ENCODE peak calls at places on chromosomes 16 and 17, in nine cellular contexts. One of them, this sample, is unnamed.

GRCh38 chr17:62859146-62859545 is 51.0 kb upstream of the MARCHF10 start:
- DNase-seq in HS-5: no peak
- DNase-seq in posterior cingulate gyrus: no peak
- DNase-seq in T-helper 17 cell: no peak
- DNase-seq in choroid plexus epithelial cell: peak
- DNase-seq in transverse colon: no peak
- DNase-seq in GF-D8: no peak
- DNase-seq in frontal cortex: no peak
- DNase-seq in left lung: no peak
- DNase-seq in this sample: no peak

GRCh38 chr16:21599994-21600773 is 807 bp downstream of the METTL9 start:
- DNase-seq in HS-5: no peak
- DNase-seq in posterior cingulate gyrus: no peak
- DNase-seq in T-helper 17 cell: no peak
- DNase-seq in choroid plexus epithelial cell: peak
- DNase-seq in transverse colon: no peak
- DNase-seq in GF-D8: peak
- DNase-seq in frontal cortex: no peak
- DNase-seq in left lung: no peak
- DNase-seq in this sample: peak

GRCh38 chr17:78252111-78252634 is 20.7 kb downstream of the TMEM235 start:
- DNase-seq in HS-5: no peak
- DNase-seq in posterior cingulate gyrus: no peak
- DNase-seq in T-helper 17 cell: peak
- DNase-seq in choroid plexus epithelial cell: no peak
- DNase-seq in transverse colon: peak
- DNase-seq in GF-D8: no peak
- DNase-seq in frontal cortex: no peak
- DNase-seq in left lung: no peak
- DNase-seq in this sample: no peak

GRCh38 chr17:43360376-43360738 is 38.4 kb upstream of the ARL4D start:
- DNase-seq in HS-5: no peak
- DNase-seq in posterior cingulate gyrus: no peak
- DNase-seq in T-helper 17 cell: peak
- DNase-seq in choroid plexus epithelial cell: peak
- DNase-seq in transverse colon: peak
- DNase-seq in GF-D8: peak
- DNase-seq in frontal cortex: peak
- DNase-seq in left lung: no peak
- DNase-seq in this sample: peak

GRCh38 chr17:69401251-69401650 is 13.2 kb upstream of the MAP2K6 start:
- DNase-seq in HS-5: no peak
- DNase-seq in posterior cingulate gyrus: no peak
- DNase-seq in T-helper 17 cell: no peak
- DNase-seq in choroid plexus epithelial cell: no peak
- DNase-seq in transverse colon: no peak
- DNase-seq in GF-D8: no peak
- DNase-seq in frontal cortex: no peak
- DNase-seq in left lung: no peak
- DNase-seq in this sample: no peak

GRCh38 chr16:19068237-19068815 is 912 bp downstream of the COQ7 start:
- DNase-seq in HS-5: no peak
- DNase-seq in posterior cingulate gyrus: no peak
- DNase-seq in T-helper 17 cell: no peak
- DNase-seq in choroid plexus epithelial cell: no peak
- DNase-seq in transverse colon: no peak
- DNase-seq in GF-D8: no peak
- DNase-seq in frontal cortex: no peak
- DNase-seq in left lung: no peak
- DNase-seq in this sample: no peak

GRCh38 chr17:81867952-81868673 is 3.0 kb downstream of the ARHGDIA start:
- DNase-seq in HS-5: no peak
- DNase-seq in posterior cingulate gyrus: no peak
- DNase-seq in T-helper 17 cell: no peak
- DNase-seq in choroid plexus epithelial cell: no peak
- DNase-seq in transverse colon: peak
- DNase-seq in GF-D8: no peak
- DNase-seq in frontal cortex: no peak
- DNase-seq in left lung: no peak
- DNase-seq in this sample: no peak

GRCh38 chr16:87851601-87852000 is 17.7 kb downstream of the SLC7A5 start:
- DNase-seq in HS-5: no peak
- DNase-seq in posterior cingulate gyrus: no peak
- DNase-seq in T-helper 17 cell: no peak
- DNase-seq in choroid plexus epithelial cell: no peak
- DNase-seq in transverse colon: no peak
- DNase-seq in GF-D8: no peak
- DNase-seq in frontal cortex: peak
- DNase-seq in left lung: no peak
- DNase-seq in this sample: no peak

GRCh38 chr17:78995022-78995760 is 14.4 kb downstream of the CANT1 start:
- DNase-seq in HS-5: no peak
- DNase-seq in posterior cingulate gyrus: peak
- DNase-seq in T-helper 17 cell: no peak
- DNase-seq in choroid plexus epithelial cell: no peak
- DNase-seq in transverse colon: no peak
- DNase-seq in GF-D8: no peak
- DNase-seq in frontal cortex: peak
- DNase-seq in left lung: no peak
- DNase-seq in this sample: no peak